ENCODE peak calls at places on chromosomes 7 and 10, in four cellular contexts. L is cardiac muscle cell; J is NCI-H187 treated with DMSO at 0.1 percent for 48 hours; D is CD4-positive, alpha-beta memory T cell. Y is an unnamed sample.

GRCh38 chr7:111229951-111230350 is 139.0 kb downstream of the LRRN3 start:
- DNase-seq in L (no peak), J (no peak), D (no peak), Y (no peak)

GRCh38 chr10:1465421-1465902 is 271.9 kb downstream of the ADARB2 start:
- DNase-seq in L (no peak), J (no peak), D (no peak), Y (no peak)

GRCh38 chr7:128030999-128031681 is at the start of gene LRRC4:
- DNase-seq in L (peak; percentile 72), J (no peak), D (peak; percentile 12), Y (no peak)

GRCh38 chr7:157670490-157671357 is 333.9 kb downstream of the DNAJB6 start:
- DNase-seq in L (no peak), J (no peak), D (no peak), Y (no peak)

GRCh38 chr10:125455855-125456254 is 227.1 kb downstream of the TEX36 start:
- DNase-seq in L (no peak), J (no peak), D (no peak), Y (no peak)

GRCh38 chr7:128094111-128094570 is 62.9 kb upstream of the LRRC4 start:
- DNase-seq in L (no peak), J (no peak), D (no peak), Y (no peak)

GRCh38 chr7:24381919-24382505 is 98.0 kb downstream of the NPY start:
- DNase-seq in L (peak; percentile 46), J (no peak), D (no peak), Y (no peak)

GRCh38 chr7:36819639-36820038 is 95.3 kb upstream of the AOAH start:
- DNase-seq in L (no peak), J (no peak), D (no peak), Y (no peak)

GRCh38 chr10:116587878-116588590 is 2.7 kb upstream of the PNLIPRP1 start:
- DNase-seq in L (no peak), J (no peak), D (no peak), Y (no peak)

Y was measured in osteocyte.